ENCODE peak calls at places on chromosomes 12 and 14, in ten cellular contexts. One of them, this sample, is unnamed.

GRCh38 chr14:90760591-90761316 is 55.5 kb downstream of the TTC7B start:
- DNase-seq in astrocyte: peak
- DNase-seq in AG04450: no peak
- DNase-seq in foreskin fibroblast: peak
- DNase-seq in keratinocyte: no peak
- DNase-seq in AG09309: no peak
- DNase-seq in heart right ventricle: no peak
- DNase-seq in left ventricle myocardium inferior: no peak
- DNase-seq in bronchial epithelial cell: peak
- DNase-seq in D721Med: no peak
- DNase-seq in this sample: peak

GRCh38 chr12:131091413-131091975 is 137.8 kb downstream of the ADGRD1 start:
- DNase-seq in astrocyte: no peak
- DNase-seq in AG04450: no peak
- DNase-seq in foreskin fibroblast: no peak
- DNase-seq in keratinocyte: no peak
- DNase-seq in AG09309: no peak
- DNase-seq in heart right ventricle: no peak
- DNase-seq in left ventricle myocardium inferior: no peak
- DNase-seq in bronchial epithelial cell: no peak
- DNase-seq in D721Med: no peak
- DNase-seq in this sample: no peak

GRCh38 chr12:2902287-2902880 is 11.7 kb downstream of the TULP3 start:
- DNase-seq in astrocyte: peak
- DNase-seq in AG04450: no peak
- DNase-seq in foreskin fibroblast: no peak
- DNase-seq in keratinocyte: no peak
- DNase-seq in AG09309: no peak
- DNase-seq in heart right ventricle: peak
- DNase-seq in left ventricle myocardium inferior: no peak
- DNase-seq in bronchial epithelial cell: no peak
- DNase-seq in D721Med: no peak
- DNase-seq in this sample: peak

GRCh38 chr12:12095016-12095415 is 24.3 kb downstream of the BCL2L14 start:
- DNase-seq in astrocyte: peak
- DNase-seq in AG04450: no peak
- DNase-seq in foreskin fibroblast: no peak
- DNase-seq in keratinocyte: no peak
- DNase-seq in AG09309: no peak
- DNase-seq in heart right ventricle: no peak
- DNase-seq in left ventricle myocardium inferior: no peak
- DNase-seq in bronchial epithelial cell: no peak
- DNase-seq in D721Med: no peak
- DNase-seq in this sample: peak

GRCh38 chr14:20782280-20782890 is 1.3 kb downstream of the RNASE6 start:
- DNase-seq in astrocyte: no peak
- DNase-seq in AG04450: no peak
- DNase-seq in foreskin fibroblast: no peak
- DNase-seq in keratinocyte: no peak
- DNase-seq in AG09309: no peak
- DNase-seq in heart right ventricle: no peak
- DNase-seq in left ventricle myocardium inferior: no peak
- DNase-seq in bronchial epithelial cell: no peak
- DNase-seq in D721Med: no peak
- DNase-seq in this sample: no peak

GRCh38 chr12:109710279-109710746 is 3.3 kb upstream of the FAM222A start:
- DNase-seq in astrocyte: peak
- DNase-seq in AG04450: no peak
- DNase-seq in foreskin fibroblast: no peak
- DNase-seq in keratinocyte: no peak
- DNase-seq in AG09309: no peak
- DNase-seq in heart right ventricle: no peak
- DNase-seq in left ventricle myocardium inferior: no peak
- DNase-seq in bronchial epithelial cell: no peak
- DNase-seq in D721Med: no peak
- DNase-seq in this sample: no peak

GRCh38 chr12:130164931-130165330 is 2.7 kb downstream of the FZD10 start:
- DNase-seq in astrocyte: no peak
- DNase-seq in AG04450: no peak
- DNase-seq in foreskin fibroblast: no peak
- DNase-seq in keratinocyte: no peak
- DNase-seq in AG09309: no peak
- DNase-seq in heart right ventricle: no peak
- DNase-seq in left ventricle myocardium inferior: no peak
- DNase-seq in bronchial epithelial cell: no peak
- DNase-seq in D721Med: no peak
- DNase-seq in this sample: no peak

GRCh38 chr12:78120866-78121590 is 290.3 kb downstream of the NAV3 start:
- DNase-seq in astrocyte: no peak
- DNase-seq in AG04450: no peak
- DNase-seq in foreskin fibroblast: no peak
- DNase-seq in keratinocyte: no peak
- DNase-seq in AG09309: no peak
- DNase-seq in heart right ventricle: no peak
- DNase-seq in left ventricle myocardium inferior: no peak
- DNase-seq in bronchial epithelial cell: peak
- DNase-seq in D721Med: no peak
- DNase-seq in this sample: peak

GRCh38 chr12:89098390-89099102 is 253.8 kb downstream of the DUSP6 start:
- DNase-seq in astrocyte: peak
- DNase-seq in AG04450: no peak
- DNase-seq in foreskin fibroblast: no peak
- DNase-seq in keratinocyte: no peak
- DNase-seq in AG09309: no peak
- DNase-seq in heart right ventricle: peak
- DNase-seq in left ventricle myocardium inferior: peak
- DNase-seq in bronchial epithelial cell: peak
- DNase-seq in D721Med: no peak
- DNase-seq in this sample: no peak

GRCh38 chr14:98899441-98899840 is 372.6 kb downstream of the BCL11B start:
- DNase-seq in astrocyte: no peak
- DNase-seq in AG04450: no peak
- DNase-seq in foreskin fibroblast: no peak
- DNase-seq in keratinocyte: no peak
- DNase-seq in AG09309: no peak
- DNase-seq in heart right ventricle: no peak
- DNase-seq in left ventricle myocardium inferior: no peak
- DNase-seq in bronchial epithelial cell: no peak
- DNase-seq in D721Med: no peak
- DNase-seq in this sample: no peak

GRCh38 chr12:89391726-89392336 is 39.5 kb upstream of the DUSP6 start:
- DNase-seq in astrocyte: no peak
- DNase-seq in AG04450: no peak
- DNase-seq in foreskin fibroblast: no peak
- DNase-seq in keratinocyte: no peak
- DNase-seq in AG09309: no peak
- DNase-seq in heart right ventricle: no peak
- DNase-seq in left ventricle myocardium inferior: no peak
- DNase-seq in bronchial epithelial cell: no peak
- DNase-seq in D721Med: no peak
- DNase-seq in this sample: no peak

GRCh38 chr14:51529731-51530130 is 122.0 kb upstream of the FRMD6 start:
- DNase-seq in astrocyte: no peak
- DNase-seq in AG04450: no peak
- DNase-seq in foreskin fibroblast: no peak
- DNase-seq in keratinocyte: no peak
- DNase-seq in AG09309: no peak
- DNase-seq in heart right ventricle: no peak
- DNase-seq in left ventricle myocardium inferior: no peak
- DNase-seq in bronchial epithelial cell: no peak
- DNase-seq in D721Med: no peak
- DNase-seq in this sample: no peak

GRCh38 chr12:121915841-121916321 is 2.5 kb upstream of the CFAP251 start:
- DNase-seq in astrocyte: no peak
- DNase-seq in AG04450: no peak
- DNase-seq in foreskin fibroblast: peak
- DNase-seq in keratinocyte: no peak
- DNase-seq in AG09309: no peak
- DNase-seq in heart right ventricle: no peak
- DNase-seq in left ventricle myocardium inferior: no peak
- DNase-seq in bronchial epithelial cell: peak
- DNase-seq in D721Med: no peak
- DNase-seq in this sample: peak

GRCh38 chr14:92575061-92575772 is 61.6 kb downstream of the RIN3 start:
- DNase-seq in astrocyte: no peak
- DNase-seq in AG04450: no peak
- DNase-seq in foreskin fibroblast: no peak
- DNase-seq in keratinocyte: no peak
- DNase-seq in AG09309: no peak
- DNase-seq in heart right ventricle: no peak
- DNase-seq in left ventricle myocardium inferior: no peak
- DNase-seq in bronchial epithelial cell: no peak
- DNase-seq in D721Med: no peak
- DNase-seq in this sample: no peak

GRCh38 chr14:50622978-50623377 is 45.1 kb downstream of the SAV1 start:
- DNase-seq in astrocyte: no peak
- DNase-seq in AG04450: no peak
- DNase-seq in foreskin fibroblast: no peak
- DNase-seq in keratinocyte: no peak
- DNase-seq in AG09309: no peak
- DNase-seq in heart right ventricle: no peak
- DNase-seq in left ventricle myocardium inferior: no peak
- DNase-seq in bronchial epithelial cell: no peak
- DNase-seq in D721Med: no peak
- DNase-seq in this sample: no peak

GRCh38 chr14:28612414-28612813 is 154.2 kb upstream of the FOXG1 start:
- DNase-seq in astrocyte: no peak
- DNase-seq in AG04450: no peak
- DNase-seq in foreskin fibroblast: no peak
- DNase-seq in keratinocyte: no peak
- DNase-seq in AG09309: no peak
- DNase-seq in heart right ventricle: no peak
- DNase-seq in left ventricle myocardium inferior: no peak
- DNase-seq in bronchial epithelial cell: no peak
- DNase-seq in D721Med: no peak
- DNase-seq in this sample: no peak

GRCh38 chr14:28613526-28613925 is 153.1 kb upstream of the FOXG1 start:
- DNase-seq in astrocyte: no peak
- DNase-seq in AG04450: no peak
- DNase-seq in foreskin fibroblast: no peak
- DNase-seq in keratinocyte: no peak
- DNase-seq in AG09309: no peak
- DNase-seq in heart right ventricle: no peak
- DNase-seq in left ventricle myocardium inferior: no peak
- DNase-seq in bronchial epithelial cell: no peak
- DNase-seq in D721Med: no peak
- DNase-seq in this sample: no peak

GRCh38 chr14:28608438-28608837 is 158.1 kb upstream of the FOXG1 start:
- DNase-seq in astrocyte: peak
- DNase-seq in AG04450: no peak
- DNase-seq in foreskin fibroblast: no peak
- DNase-seq in keratinocyte: no peak
- DNase-seq in AG09309: no peak
- DNase-seq in heart right ventricle: no peak
- DNase-seq in left ventricle myocardium inferior: no peak
- DNase-seq in bronchial epithelial cell: no peak
- DNase-seq in D721Med: no peak
- DNase-seq in this sample: no peak

GRCh38 chr14:28603606-28604005 is 163.0 kb upstream of the FOXG1 start:
- DNase-seq in astrocyte: peak
- DNase-seq in AG04450: no peak
- DNase-seq in foreskin fibroblast: no peak
- DNase-seq in keratinocyte: no peak
- DNase-seq in AG09309: no peak
- DNase-seq in heart right ventricle: no peak
- DNase-seq in left ventricle myocardium inferior: no peak
- DNase-seq in bronchial epithelial cell: no peak
- DNase-seq in D721Med: no peak
- DNase-seq in this sample: no peak

GRCh38 chr14:28609228-28609828 is 157.3 kb upstream of the FOXG1 start:
- DNase-seq in astrocyte: peak
- DNase-seq in AG04450: no peak
- DNase-seq in foreskin fibroblast: peak
- DNase-seq in keratinocyte: no peak
- DNase-seq in AG09309: no peak
- DNase-seq in heart right ventricle: peak
- DNase-seq in left ventricle myocardium inferior: no peak
- DNase-seq in bronchial epithelial cell: peak
- DNase-seq in D721Med: no peak
- DNase-seq in this sample: peak
- TF ChIP-seq CTCF in astrocyte: peak
- TF ChIP-seq CTCF in AG04450: peak
- TF ChIP-seq CTCF in foreskin fibroblast: peak
- TF ChIP-seq CTCF in keratinocyte: peak
- TF ChIP-seq CTCF in AG09309: peak
- TF ChIP-seq CTCF in heart right ventricle: peak
- TF ChIP-seq CTCF in left ventricle myocardium inferior: peak
- TF ChIP-seq CTCF in bronchial epithelial cell: peak
- TF ChIP-seq CTCF in D721Med: peak
- TF ChIP-seq CTCF in this sample: peak

GRCh38 chr14:76780875-76781647 is 19.8 kb downstream of the VASH1 start:
- DNase-seq in astrocyte: peak
- DNase-seq in AG04450: no peak
- DNase-seq in foreskin fibroblast: no peak
- DNase-seq in keratinocyte: no peak
- DNase-seq in AG09309: no peak
- DNase-seq in heart right ventricle: peak
- DNase-seq in left ventricle myocardium inferior: no peak
- DNase-seq in bronchial epithelial cell: no peak
- DNase-seq in D721Med: no peak
- DNase-seq in this sample: no peak
- TF ChIP-seq CTCF in astrocyte: no peak
- TF ChIP-seq CTCF in AG04450: no peak
- TF ChIP-seq CTCF in foreskin fibroblast: no peak
- TF ChIP-seq CTCF in keratinocyte: no peak
- TF ChIP-seq CTCF in AG09309: no peak
- TF ChIP-seq CTCF in heart right ventricle: no peak
- TF ChIP-seq CTCF in left ventricle myocardium inferior: no peak
- TF ChIP-seq CTCF in bronchial epithelial cell: no peak
- TF ChIP-seq CTCF in D721Med: no peak
- TF ChIP-seq CTCF in this sample: no peak

DNA sequence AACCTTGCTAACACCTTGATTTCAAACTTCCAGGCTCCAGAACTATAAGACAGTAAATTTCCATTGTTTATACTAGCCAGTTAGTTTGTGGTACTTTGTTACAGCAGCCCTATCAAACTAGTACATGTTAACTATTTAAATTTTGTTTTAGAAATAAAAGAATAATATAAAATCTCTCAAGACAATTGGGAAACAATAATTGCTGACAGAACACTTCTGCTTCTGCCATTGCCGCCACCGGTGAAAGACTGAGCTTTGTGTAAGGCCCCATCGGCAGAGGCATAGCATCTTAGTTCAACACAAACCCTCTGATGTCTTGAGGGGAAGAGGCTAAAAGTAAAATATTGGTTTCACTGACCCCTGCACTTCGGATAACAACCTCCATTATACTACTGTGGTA is 1607.1 kb upstream of the SEL1L start:
- DNase-seq in astrocyte: no peak
- DNase-seq in AG04450: no peak
- DNase-seq in foreskin fibroblast: no peak
- DNase-seq in keratinocyte: no peak
- DNase-seq in AG09309: no peak
- DNase-seq in heart right ventricle: no peak
- DNase-seq in left ventricle myocardium inferior: no peak
- DNase-seq in bronchial epithelial cell: no peak
- DNase-seq in D721Med: no peak
- DNase-seq in this sample: no peak
- TF ChIP-seq CTCF in astrocyte: no peak
- TF ChIP-seq CTCF in AG04450: no peak
- TF ChIP-seq CTCF in foreskin fibroblast: no peak
- TF ChIP-seq CTCF in keratinocyte: no peak
- TF ChIP-seq CTCF in AG09309: no peak
- TF ChIP-seq CTCF in heart right ventricle: no peak
- TF ChIP-seq CTCF in left ventricle myocardium inferior: no peak
- TF ChIP-seq CTCF in bronchial epithelial cell: no peak
- TF ChIP-seq CTCF in D721Med: no peak
- TF ChIP-seq CTCF in this sample: no peak

GRCh38 chr12:58833844-58834243 is 86.5 kb downstream of the LRIG3 start:
- DNase-seq in astrocyte: no peak
- DNase-seq in AG04450: no peak
- DNase-seq in foreskin fibroblast: no peak
- DNase-seq in keratinocyte: no peak
- DNase-seq in AG09309: no peak
- DNase-seq in heart right ventricle: no peak
- DNase-seq in left ventricle myocardium inferior: no peak
- DNase-seq in bronchial epithelial cell: peak
- DNase-seq in D721Med: no peak
- DNase-seq in this sample: no peak
- TF ChIP-seq CTCF in astrocyte: no peak
- TF ChIP-seq CTCF in AG04450: no peak
- TF ChIP-seq CTCF in foreskin fibroblast: no peak
- TF ChIP-seq CTCF in keratinocyte: no peak
- TF ChIP-seq CTCF in AG09309: no peak
- TF ChIP-seq CTCF in heart right ventricle: no peak
- TF ChIP-seq CTCF in left ventricle myocardium inferior: no peak
- TF ChIP-seq CTCF in bronchial epithelial cell: no peak
- TF ChIP-seq CTCF in D721Med: peak
- TF ChIP-seq CTCF in this sample: no peak